ENCODE peak calls at places on chromosomes 6 and 20, in eight cellular contexts. S, Z, A, W, M, I, V and P are unnamed samples.

GRCh38 chr20:36105731-36106226 is 48.8 kb upstream of the EPB41L1 start:
- DNase-seq in V (no peak), Z (no peak), M (no peak), I (no peak), W (no peak), A (no peak), S (no peak), P (no peak)

GRCh38 chr6:148509789-148510581 is 167.3 kb downstream of the SASH1 start:
- DNase-seq in S (peak), V (peak), M (no peak), Z (no peak), I (peak), W (peak), A (peak), P (peak)

GRCh38 chr6:12569646-12570045 is 146.9 kb upstream of the PHACTR1 start:
- DNase-seq in Z (no peak), M (no peak), S (no peak), V (no peak), A (no peak), W (no peak), I (no peak), P (no peak)

GRCh38 chr20:58712116-58712822 is 19.7 kb downstream of the NPEPL1 start:
- DNase-seq in Z (no peak), I (no peak), V (no peak), W (no peak), M (no peak), S (no peak), A (no peak), P (no peak)

GRCh38 chr20:43921227-43921780 is 6.7 kb downstream of the TOX2 start:
- DNase-seq in Z (no peak), M (no peak), S (no peak), V (no peak), I (no peak), A (no peak), W (no peak), P (no peak)

GRCh38 chr6:41371992-41372525 is 36.7 kb downstream of the NCR2 start:
- DNase-seq in M (no peak), Z (no peak), S (peak), I (peak), W (no peak), A (no peak), V (no peak), P (peak)

GRCh38 chr6:137734875-137735182 is 132.2 kb upstream of the TNFAIP3 start:
- DNase-seq in I (no peak), A (peak), S (no peak), Z (no peak), M (no peak), V (no peak), W (no peak), P (peak)

GRCh38 chr6:96925290-96925687 is 761 bp downstream of the KLHL32 start:
- DNase-seq in Z (no peak), W (no peak), I (no peak), M (no peak), V (no peak), S (no peak), A (no peak), P (no peak)

GRCh38 chr6:119348308-119349040 is 1.1 kb downstream of the MAN1A1 start:
- DNase-seq in M (peak), I (peak), S (peak), W (peak), Z (no peak), V (no peak), A (no peak), P (peak)

GRCh38 chr6:41707565-41708200 is 27.7 kb downstream of the TFEB start:
- DNase-seq in Z (no peak), S (no peak), W (no peak), I (no peak), A (no peak), M (no peak), V (no peak), P (no peak)

GRCh38 chr20:44017905-44018683 is 103.4 kb downstream of the TOX2 start:
- DNase-seq in V (peak), I (peak), A (peak), M (no peak), Z (peak), S (peak), W (no peak), P (peak)

GRCh38 chr6:100118301-100118700 is 124.3 kb upstream of the MCHR2 start:
- DNase-seq in A (no peak), Z (no peak), M (no peak), V (no peak), S (no peak), I (no peak), W (no peak), P (no peak)

GRCh38 chr20:35311409-35311808 is 19.2 kb upstream of the FAM83C start:
- DNase-seq in W (no peak), M (no peak), A (peak), Z (no peak), V (no peak), I (peak), S (peak), P (peak)

GRCh38 chr20:3923818-3924217 is 34.6 kb downstream of the PANK2 start:
- DNase-seq in Z (no peak), S (peak), M (no peak), W (no peak), I (peak), A (peak), V (no peak), P (peak)

GRCh38 chr20:47980336-47981177 is 195.3 kb upstream of the SULF2 start:
- DNase-seq in Z (no peak), W (no peak), A (no peak), V (no peak), S (no peak), I (no peak), M (no peak), P (no peak)

GRCh38 chr20:35226775-35227681 is 538 bp downstream of the MMP24 start:
- DNase-seq in V (no peak), A (peak), I (peak), W (peak), Z (peak), S (peak), M (peak), P (no peak)

GRCh38 chr6:55578537-55579363 is at the start of gene HMGCLL1:
- DNase-seq in I (no peak), M (no peak), A (no peak), W (peak), Z (peak), S (no peak), V (no peak), P (peak)

GRCh38 chr20:33650753-33651561 is 11.2 kb upstream of the C20orf144 start:
- DNase-seq in M (no peak), S (no peak), V (no peak), I (no peak), W (no peak), Z (no peak), A (no peak), P (no peak)

GRCh38 chr6:167402195-167402686 is 77.4 kb downstream of the TTLL2 start:
- DNase-seq in Z (no peak), A (no peak), V (no peak), I (no peak), M (no peak), W (no peak), S (no peak), P (no peak)

GRCh38 chr20:47258745-47259695 is 97.5 kb downstream of the ZMYND8 start:
- DNase-seq in W (peak), V (no peak), S (peak), I (peak), Z (no peak), A (peak), M (no peak), P (peak)

GRCh38 chr6:14598017-14598864 is 480.7 kb downstream of the CD83 start:
- DNase-seq in Z (no peak), I (no peak), M (no peak), S (no peak), W (no peak), A (no peak), V (no peak), P (no peak)

GRCh38 chr6:131954099-131954774 is 3.1 kb upstream of the CCN2 start:
- DNase-seq in S (peak), W (no peak), M (no peak), V (no peak), A (peak), Z (no peak), I (peak), P (no peak)

GRCh38 chr20:10603378-10603777 is 70.4 kb downstream of the JAG1 start:
- DNase-seq in W (no peak), I (no peak), A (no peak), Z (no peak), S (no peak), V (no peak), M (no peak), P (no peak)

GRCh38 chr6:89379281-89379680 is 26.8 kb upstream of the UBE2J1 start:
- DNase-seq in A (no peak), I (no peak), Z (no peak), M (no peak), W (no peak), S (no peak), V (no peak), P (no peak)

GRCh38 chr6:23533311-23533710 is 592.7 kb upstream of the NRSN1 start:
- DNase-seq in M (no peak), Z (no peak), V (no peak), I (no peak), S (no peak), A (no peak), W (no peak), P (no peak)

GRCh38 chr6:31779908-31780307 is 2.8 kb upstream of the VWA7 start:
- DNase-seq in A (no peak), W (no peak), Z (no peak), I (no peak), S (no peak), M (no peak), V (no peak), P (no peak)

GRCh38 chr6:89242574-89243330 is 25.6 kb upstream of the GABRR1 start:
- DNase-seq in Z (peak), I (peak), S (peak), V (peak), W (no peak), M (no peak), A (peak), P (peak)

GRCh38 chr20:7912551-7912950 is 27.7 kb downstream of the HAO1 start:
- DNase-seq in S (no peak), W (no peak), V (no peak), M (no peak), Z (no peak), A (no peak), I (no peak), P (no peak)

GRCh38 chr6:148973809-148974208 is 227.0 kb downstream of the UST start:
- DNase-seq in W (no peak), M (no peak), V (no peak), I (no peak), Z (peak), A (peak), S (peak), P (peak)

GRCh38 chr20:53161073-53161472 is 188.9 kb downstream of the TSHZ2 start:
- DNase-seq in M (no peak), W (no peak), V (no peak), Z (no peak), A (no peak), S (no peak), I (no peak), P (no peak)

GRCh38 chr6:83153958-83154357 is 39.1 kb downstream of the PGM3 start:
- DNase-seq in W (no peak), Z (no peak), M (no peak), I (no peak), S (peak), V (no peak), A (no peak), P (peak)

GRCh38 chr6:169292340-169293124 is 38.9 kb upstream of the THBS2 start:
- DNase-seq in A (peak), M (no peak), V (peak), I (peak), W (no peak), Z (peak), S (peak), P (peak)
- H3K4me3 ChIP-seq in A (no peak), M (no peak), V (no peak), I (no peak), W (no peak), Z (no peak), S (no peak), P (no peak)

GRCh38 chr6:86937219-86938079 is at the start of gene HTR1E:
- DNase-seq in Z (peak), W (no peak), A (peak), V (no peak), I (peak), S (peak), M (no peak), P (peak)
- TF ChIP-seq CTCF in Z (peak), W (peak), A (peak), V (peak), I (peak), S (peak), M (no peak), P (peak)

DNA sequence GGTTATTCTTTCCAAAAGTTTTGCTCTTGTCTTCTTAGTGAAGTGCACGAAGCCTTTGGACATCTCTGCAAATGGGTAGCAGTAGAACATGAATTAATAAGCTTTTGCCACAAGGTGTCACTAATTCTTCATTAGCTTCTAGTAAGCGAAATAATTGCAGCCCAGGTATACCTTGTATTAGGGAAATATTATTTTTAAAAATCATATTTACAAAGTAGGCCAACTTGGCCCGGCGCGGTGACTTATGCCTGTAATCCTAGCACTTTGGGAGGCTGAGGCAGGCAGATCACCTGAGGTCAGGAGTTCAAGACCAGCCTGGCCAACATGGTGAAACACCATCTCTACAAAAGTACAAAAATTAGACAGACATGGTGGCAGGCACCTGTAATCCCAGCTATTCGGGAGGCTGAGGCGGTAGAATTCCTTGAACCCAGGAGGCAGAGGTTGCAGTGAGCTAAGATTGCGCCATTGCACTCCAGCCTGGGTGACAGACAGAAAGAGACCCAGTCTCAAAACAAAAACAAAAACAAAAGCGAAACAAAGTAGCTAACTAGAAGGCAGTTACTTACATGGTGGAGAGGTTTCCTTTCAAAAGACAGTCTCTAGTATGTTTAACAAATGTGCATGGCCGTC is 8.8 kb upstream of the RSPH3 start:
- DNase-seq in A (peak), I (peak), S (peak), M (no peak), W (no peak), Z (peak), V (no peak), P (no peak)
- H3K4me3 ChIP-seq in A (no peak), I (no peak), S (no peak), M (no peak), W (no peak), Z (no peak), V (no peak), P (no peak)

GRCh38 chr6:34508425-34508824 is 42.5 kb downstream of the PACSIN1 start:
- DNase-seq in I (no peak), M (no peak), V (no peak), A (no peak), Z (no peak), W (no peak), S (no peak), P (peak)
- TF ChIP-seq CTCF in I (no peak), M (no peak), V (no peak), A (no peak), Z (no peak), W (no peak), S (peak), P (no peak)

DNA sequence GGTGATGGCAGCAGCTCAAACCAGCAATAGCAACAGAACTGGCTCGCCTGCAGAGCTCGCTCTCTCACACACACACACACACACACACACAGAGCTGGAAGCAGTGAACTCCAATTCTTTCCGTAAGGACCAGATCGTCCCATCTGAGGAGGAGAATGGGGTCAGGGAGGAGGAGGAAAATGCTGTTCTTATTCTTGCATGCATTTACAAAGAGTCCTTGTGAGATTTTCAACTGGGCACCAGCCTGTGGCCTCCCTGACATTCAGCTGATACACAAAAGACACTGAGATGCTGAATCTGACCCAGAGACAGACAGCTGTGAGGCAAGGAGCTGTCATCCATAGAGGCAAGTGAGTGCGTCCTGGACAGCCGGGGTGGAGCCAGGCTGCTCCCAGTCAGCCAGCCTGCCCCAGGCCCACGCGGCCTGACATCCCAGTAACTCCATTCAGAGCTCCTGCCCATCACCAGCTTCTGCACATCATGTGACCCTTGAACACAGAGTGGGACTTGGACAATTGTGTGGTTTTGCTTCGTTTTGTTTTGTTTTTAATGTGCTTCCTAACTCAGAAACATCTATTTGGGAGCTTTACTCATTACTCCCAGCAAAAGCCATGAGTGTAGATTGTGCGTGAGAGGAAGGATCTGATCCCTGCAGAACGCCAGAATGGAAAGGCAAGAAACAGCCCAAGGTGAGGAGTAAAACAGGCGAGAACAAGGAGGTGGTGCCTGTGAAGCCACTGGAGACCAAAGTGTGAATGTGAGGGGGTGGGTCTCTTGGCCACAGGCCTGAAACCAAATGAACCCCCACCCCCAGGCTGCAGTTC is 2.1 kb downstream of the SERPINB9 start:
- DNase-seq in V (no peak), S (no peak), A (no peak), I (no peak), Z (no peak), M (no peak), W (no peak), P (peak)
- H3K4me3 ChIP-seq in V (no peak), S (no peak), A (no peak), I (no peak), Z (no peak), M (peak), W (peak), P (no peak)

GRCh38 chr6:25882066-25882496 is 8.0 kb upstream of the SLC17A3 start:
- DNase-seq in W (peak), I (no peak), V (no peak), Z (peak), A (no peak), M (no peak), S (no peak), P (no peak)
- TF ChIP-seq CTCF in W (no peak), I (no peak), V (no peak), Z (peak), A (no peak), M (peak), S (no peak), P (no peak)

DNA sequence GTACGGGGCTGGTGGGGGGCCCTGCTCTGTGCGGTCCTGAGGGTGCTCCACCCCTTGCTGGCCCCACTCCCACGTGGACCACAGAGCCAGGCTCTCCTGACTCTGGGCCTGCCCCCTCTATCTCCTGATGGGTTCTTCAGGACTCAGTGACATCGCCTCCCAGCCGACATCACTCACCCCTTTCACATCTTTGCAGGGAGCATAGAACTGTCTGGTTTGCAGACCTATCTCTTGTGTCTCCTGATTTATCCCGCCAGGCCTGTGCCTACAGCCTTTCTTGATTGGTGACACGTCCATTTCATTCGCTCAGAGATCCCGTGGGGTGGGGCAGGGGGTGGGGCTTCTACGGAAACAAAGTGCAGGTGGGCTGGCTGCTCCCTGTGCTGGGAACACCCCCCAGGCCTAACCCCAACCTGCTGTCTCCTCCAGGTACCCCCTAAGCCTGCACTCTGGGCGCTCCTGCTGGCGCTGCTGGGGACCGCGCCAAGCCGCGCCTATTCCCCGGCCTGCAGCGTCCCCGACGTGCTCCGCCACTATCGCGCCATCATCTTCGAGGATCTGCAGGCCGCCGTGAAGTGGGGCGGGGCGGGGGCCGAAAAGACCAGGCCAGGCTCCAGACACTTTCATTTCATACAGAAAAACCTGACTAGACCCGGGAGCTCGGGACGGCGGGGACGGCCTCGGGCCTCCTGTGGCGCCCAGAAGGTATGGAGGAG is 1.7 kb downstream of the C20orf204 start:
- DNase-seq in M (no peak), W (no peak), V (no peak), A (no peak), I (no peak), Z (no peak), S (no peak), P (no peak)
- H3K4me3 ChIP-seq in M (peak), W (peak), V (no peak), A (no peak), I (no peak), Z (peak), S (no peak), P (no peak)

GRCh38 chr20:62009322-62009721 is 56.4 kb downstream of the TAF4 start:
- DNase-seq in I (no peak), S (no peak), A (no peak), Z (no peak), W (no peak), M (no peak), V (no peak), P (no peak)
- TF ChIP-seq CTCF in I (no peak), S (no peak), A (no peak), Z (no peak), W (no peak), M (no peak), V (no peak), P (no peak)

GRCh38 chr20:21234816-21235215 is 68.3 kb upstream of the XRN2 start:
- DNase-seq in A (no peak), Z (no peak), V (no peak), M (no peak), W (no peak), S (no peak), I (no peak), P (no peak)
- H3K4me3 ChIP-seq in A (no peak), Z (no peak), V (no peak), M (no peak), W (no peak), S (no peak), I (no peak), P (no peak)